ENCODE peak calls at places on chromosomes 2 and 18, in five cellular contexts. R is HEK293T, O is H1, L is HepG2, F is NT2/D1. S is an unnamed sample.

GRCh38 chr2:230636684-230637271 is 75.9 kb upstream of the CAB39 start:
- DNase-seq in O (no peak), L (no peak), F (no peak), R (no peak), S (no peak)

GRCh38 chr2:85066874-85067351 is 66.3 kb upstream of the TCF7L1 start:
- DNase-seq in O (peak), L (peak), F (peak), R (peak), S (no peak)

GRCh38 chr2:43333096-43333655 is 106.8 kb upstream of the ZFP36L2 start:
- DNase-seq in R (no peak), L (no peak), F (no peak), O (no peak), S (no peak)

GRCh38 chr2:11652141-11652540 is 17.9 kb downstream of the NTSR2 start:
- DNase-seq in R (no peak), O (no peak), L (no peak), F (no peak), S (no peak)

GRCh38 chr2:174878537-174879147 is 114.4 kb upstream of the CHRNA1 start:
- DNase-seq in F (no peak), O (no peak), R (peak), L (no peak), S (no peak)

GRCh38 chr2:209663149-209663548 is 108.5 kb upstream of the UNC80 start:
- DNase-seq in O (no peak), R (no peak), L (no peak), F (no peak), S (no peak)

GRCh38 chr2:233063976-233064411 is 3.9 kb downstream of the INPP5D start:
- DNase-seq in L (peak), O (no peak), R (no peak), F (no peak), S (no peak)

GRCh38 chr2:38765149-38765548 is 12.9 kb upstream of the GEMIN6 start:
- DNase-seq in O (no peak), L (no peak), F (no peak), R (no peak), S (no peak)

GRCh38 chr2:75729861-75730260 is 19.1 kb upstream of the GCFC2 start:
- DNase-seq in L (peak), R (no peak), O (no peak), F (no peak), S (no peak)

GRCh38 chr2:109370399-109370990 is 241.5 kb downstream of the SH3RF3 start:
- DNase-seq in R (no peak), L (no peak), O (peak), F (no peak), S (no peak)

GRCh38 chr2:122179492-122180070 is 424.1 kb downstream of the TSN start:
- DNase-seq in O (no peak), L (no peak), R (no peak), F (no peak), S (no peak)

GRCh38 chr2:5932556-5933469 is 240.6 kb downstream of the SOX11 start:
- DNase-seq in F (no peak), R (no peak), L (no peak), O (no peak), S (no peak)

GRCh38 chr2:219475697-219476604 is 22.7 kb upstream of the GMPPA start:
- DNase-seq in F (peak), L (peak), R (peak), O (peak), S (no peak)
- TF ChIP-seq SUZ12 in F (no peak), L (peak), R (no peak), O (no peak), S (no peak)

GRCh38 chr2:47653036-47653435 is 129.9 kb upstream of the MSH6 start:
- DNase-seq in O (no peak), F (no peak), L (no peak), R (no peak), S (no peak)

GRCh38 chr2:47654790-47655562 is 128.0 kb upstream of the MSH6 start:
- DNase-seq in F (no peak), R (no peak), L (no peak), O (no peak), S (peak)

GRCh38 chr2:47655563-47655880 is 127.4 kb upstream of the MSH6 start:
- DNase-seq in O (no peak), F (no peak), L (no peak), R (no peak), S (no peak)

GRCh38 chr2:47652041-47652713 is 130.8 kb upstream of the MSH6 start:
- DNase-seq in L (no peak), F (no peak), R (no peak), O (no peak), S (no peak)

GRCh38 chr2:47653909-47654789 is 128.8 kb upstream of the MSH6 start:
- DNase-seq in L (peak), R (peak), F (no peak), O (peak), S (no peak)
- TF ChIP-seq SUZ12 in L (no peak), R (no peak), F (no peak), O (no peak), S (no peak)

DNA sequence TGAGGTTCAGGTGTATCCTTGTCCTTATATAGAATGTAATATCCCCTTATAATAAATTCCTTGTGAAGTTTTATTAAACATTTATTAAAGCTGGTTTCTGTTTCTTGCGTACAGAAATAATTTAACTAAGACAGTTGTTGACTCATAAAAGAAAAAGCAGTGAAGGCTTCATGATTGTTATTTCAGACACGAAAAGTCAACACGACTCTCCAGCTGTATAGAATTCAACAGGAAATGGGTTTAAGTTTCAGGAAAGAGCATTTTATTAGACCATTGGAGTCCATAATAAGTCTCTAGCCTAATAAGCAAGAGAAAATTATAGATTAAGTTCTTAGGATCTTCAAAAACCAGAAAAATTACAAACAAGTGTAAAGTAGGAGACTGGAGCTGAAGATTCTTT is 62.2 kb downstream of the KCNE4 start:
- DNase-seq in R (no peak), F (no peak), L (no peak), O (no peak), S (no peak)
- TF ChIP-seq SUZ12 in R (no peak), F (no peak), L (no peak), O (no peak), S (no peak)

GRCh38 chr2:178327516-178327915 is 123.5 kb downstream of the PRKRA start:
- DNase-seq in R (no peak), O (no peak), L (no peak), F (no peak), S (no peak)
- TF ChIP-seq SUZ12 in R (no peak), O (no peak), L (no peak), F (no peak), S (no peak)

GRCh38 chr2:49335546-49335945 is 181.2 kb upstream of the FSHR start:
- DNase-seq in O (no peak), L (no peak), R (no peak), F (no peak), S (no peak)

GRCh38 chr2:49332415-49332814 is 178.1 kb upstream of the FSHR start:
- DNase-seq in O (no peak), L (no peak), F (no peak), R (no peak), S (no peak)
- TF ChIP-seq SUZ12 in O (no peak), L (no peak), F (no peak), R (no peak), S (no peak)

GRCh38 chr18:57621252-57621607 is 406 bp downstream of the NARS1 start:
- DNase-seq in F (no peak), R (peak), L (no peak), O (no peak), S (no peak)
- TF ChIP-seq SUZ12 in F (no peak), R (no peak), L (no peak), O (no peak), S (no peak)

GRCh38 chr2:166841679-166842078 is 46.6 kb upstream of the XIRP2 start:
- DNase-seq in R (no peak), F (no peak), L (no peak), O (no peak), S (no peak)

DNA sequence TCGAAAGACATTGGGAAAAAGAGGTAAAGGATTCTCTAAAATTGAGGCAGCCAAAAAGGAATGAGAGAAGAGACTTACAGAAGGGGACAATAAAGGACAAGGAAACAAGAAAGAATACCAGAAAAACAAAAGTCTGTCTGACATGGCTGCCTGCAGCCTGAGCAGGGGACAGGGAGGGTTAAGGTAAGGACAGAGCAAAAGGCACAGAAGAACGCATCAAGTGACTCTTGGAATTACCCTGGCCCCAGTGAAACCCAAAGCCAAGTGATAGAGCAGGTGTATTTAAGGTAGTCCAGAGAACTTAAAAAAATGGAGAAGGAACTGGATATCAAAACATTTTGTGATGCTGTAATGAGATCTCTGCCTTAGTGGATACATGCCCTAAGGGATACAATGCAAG is 47.1 kb upstream of the XIRP2 start:
- DNase-seq in O (no peak), L (no peak), F (no peak), R (no peak), S (no peak)
- TF ChIP-seq SUZ12 in O (no peak), L (no peak), F (no peak), R (no peak), S (no peak)

GRCh38 chr18:49052891-49053644 is 102.3 kb upstream of the SMAD7 start:
- DNase-seq in R (no peak), F (no peak), L (no peak), O (no peak), S (no peak)
- TF ChIP-seq SUZ12 in R (no peak), F (no peak), L (no peak), O (no peak), S (no peak)

GRCh38 chr18:5868218-5868904 is 27.0 kb downstream of the TMEM200C start:
- DNase-seq in R (peak), F (peak), L (peak), O (peak), S (peak)
- TF ChIP-seq SUZ12 in R (no peak), F (no peak), L (no peak), O (no peak), S (no peak)

S was measured in GM12878.